ENCODE peak calls at places on chromosomes 11 and 22, in five cellular contexts. A is neural progenitor cell; W is CD4-positive, alpha-beta memory T cell; T is astrocyte of the spinal cord; G is Caco-2. U is an unnamed sample.

GRCh38 chr11:9617960-9618359 is 44.5 kb downstream of the WEE1 start:
- DNase-seq in G (no peak), T (peak), W (no peak), A (no peak), U (no peak)

GRCh38 chr11:27392715-27393114 is 29.7 kb upstream of the CCDC34 start:
- DNase-seq in T (peak), G (peak), W (no peak), A (peak), U (no peak)

GRCh38 chr22:19525116-19525660 is 978 bp upstream of the CLDN5 start:
- DNase-seq in G (no peak), A (no peak), T (no peak), W (no peak), U (no peak)

GRCh38 chr11:95499516-95500135 is 268.6 kb upstream of the SESN3 start:
- DNase-seq in W (no peak), G (no peak), A (no peak), T (no peak), U (no peak)

GRCh38 chr22:16953206-16954059 is 54.6 kb downstream of the GAB4 start:
- DNase-seq in T (no peak), W (no peak), G (no peak), A (no peak), U (peak)

GRCh38 chr11:90803366-90803765 is 580.5 kb upstream of the CHORDC1 start:
- DNase-seq in W (no peak), A (no peak), G (no peak), T (no peak), U (no peak)

GRCh38 chr11:131944709-131945108 is 574.3 kb downstream of the NTM start:
- DNase-seq in T (peak), W (no peak), A (no peak), G (no peak), U (no peak)

GRCh38 chr22:38246692-38247091 is 26.1 kb downstream of the TMEM184B start:
- DNase-seq in W (no peak), T (no peak), G (no peak), A (no peak), U (no peak)

GRCh38 chr22:33513388-33514336 is 406.6 kb downstream of the LARGE1 start:
- DNase-seq in T (no peak), G (no peak), A (no peak), W (no peak), U (no peak)

GRCh38 chr11:12029738-12030363 is 21.4 kb upstream of the DKK3 start:
- DNase-seq in A (no peak), W (no peak), G (peak), T (no peak), U (no peak)

GRCh38 chr11:112554586-112554985 is 293.9 kb upstream of the PLET1 start:
- DNase-seq in W (no peak), G (no peak), A (no peak), T (no peak), U (no peak)

GRCh38 chr11:104876324-104876723 is 21.9 kb downstream of the CASP12 start:
- DNase-seq in G (no peak), T (no peak), W (no peak), A (no peak), U (no peak)

GRCh38 chr11:104873252-104873651 is 25.0 kb downstream of the CASP12 start:
- DNase-seq in G (no peak), T (no peak), W (no peak), A (no peak), U (peak)

GRCh38 chr11:104881117-104881794 is 17.0 kb downstream of the CASP12 start:
- DNase-seq in G (no peak), A (no peak), T (no peak), W (no peak), U (no peak)

GRCh38 chr11:104879514-104880190 is 18.6 kb downstream of the CASP12 start:
- DNase-seq in A (no peak), T (no peak), G (no peak), W (no peak), U (no peak)

DNA sequence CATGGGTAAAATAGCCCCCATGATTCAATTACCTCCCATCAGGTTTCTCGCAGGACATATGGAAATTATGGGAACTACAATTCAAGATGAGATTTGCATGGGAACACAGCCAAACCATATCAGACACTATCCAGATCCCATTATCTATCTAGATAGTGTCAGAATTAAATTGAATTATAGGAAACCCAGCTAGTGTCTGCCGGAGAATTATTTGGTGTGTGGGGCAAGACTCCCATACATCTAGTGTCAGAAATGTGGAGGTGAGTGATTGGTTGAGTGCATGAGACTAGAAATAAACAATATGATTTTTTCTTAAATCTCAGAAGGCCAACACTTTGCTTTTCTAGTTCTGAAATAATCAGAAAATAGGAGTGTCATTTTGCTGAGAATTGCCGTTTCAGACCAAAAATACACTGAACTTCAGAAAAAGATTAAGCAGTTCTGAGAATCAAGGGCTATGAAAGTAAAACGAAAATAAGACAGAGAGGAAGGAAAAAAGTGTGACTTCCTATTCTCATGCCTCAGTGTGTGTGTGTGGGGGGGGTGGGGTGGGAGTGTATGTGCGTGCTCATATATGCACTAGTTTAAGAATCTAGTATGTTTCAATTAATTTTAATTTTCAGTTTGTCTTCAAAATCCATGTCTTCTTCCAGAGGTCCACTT is 21.3 kb downstream of the CASP12 start:
- DNase-seq in T (no peak), A (no peak), W (peak), G (no peak), U (no peak)
- H3K4me3 ChIP-seq in T (no peak), A (no peak), W (peak), G (no peak), U (no peak)

DNA sequence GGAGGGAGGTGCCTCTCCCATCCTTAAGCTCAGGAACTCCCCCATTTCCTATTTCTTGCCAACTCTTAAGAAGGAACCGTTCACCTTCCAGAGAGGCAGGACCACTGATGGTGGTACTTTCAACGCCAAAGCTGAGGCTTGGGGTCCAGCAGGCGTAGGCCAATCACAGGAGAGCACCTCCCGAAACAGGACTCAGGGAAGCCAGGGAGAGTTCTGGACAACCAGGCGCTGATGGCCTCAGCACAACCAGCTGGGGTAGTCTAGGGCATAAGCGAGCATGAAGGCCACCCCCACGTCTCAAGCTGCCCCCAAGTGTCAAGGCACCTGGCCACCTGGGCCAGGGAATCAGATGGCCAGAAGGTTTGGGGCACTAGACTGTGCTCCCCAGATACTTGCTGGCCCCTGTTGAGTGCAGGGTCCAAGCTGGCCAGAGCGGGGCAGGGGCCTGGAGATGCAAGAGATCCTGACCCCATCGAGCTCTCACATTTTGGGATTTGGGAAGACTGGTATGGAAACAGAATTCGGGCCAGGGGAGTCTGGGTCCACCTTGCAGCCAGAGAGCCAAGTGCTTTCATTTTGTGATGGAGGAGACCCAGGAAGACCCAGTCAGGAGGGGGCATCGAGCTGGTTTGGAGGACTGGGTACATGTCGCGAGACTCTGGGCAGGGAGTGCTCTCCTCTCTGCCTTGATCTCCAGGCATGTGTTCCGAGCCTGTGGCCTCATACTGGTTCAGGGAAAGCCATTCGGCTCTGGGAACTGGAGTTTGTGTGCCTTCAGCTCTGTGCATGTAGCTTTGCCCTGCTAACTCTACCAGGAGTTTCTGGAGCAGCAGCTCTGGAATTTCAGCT is 926 bp downstream of the CD6 start:
- DNase-seq in W (no peak), A (no peak), T (no peak), G (no peak), U (no peak)
- H3K4me3 ChIP-seq in W (peak), A (no peak), T (no peak), G (no peak), U (no peak)

GRCh38 chr11:111336062-111336461 is 37.7 kb downstream of the POU2AF3 start:
- DNase-seq in A (no peak), T (no peak), G (no peak), W (no peak), U (no peak)
- H3K4me3 ChIP-seq in A (no peak), T (no peak), G (no peak), W (no peak), U (no peak)

DNA sequence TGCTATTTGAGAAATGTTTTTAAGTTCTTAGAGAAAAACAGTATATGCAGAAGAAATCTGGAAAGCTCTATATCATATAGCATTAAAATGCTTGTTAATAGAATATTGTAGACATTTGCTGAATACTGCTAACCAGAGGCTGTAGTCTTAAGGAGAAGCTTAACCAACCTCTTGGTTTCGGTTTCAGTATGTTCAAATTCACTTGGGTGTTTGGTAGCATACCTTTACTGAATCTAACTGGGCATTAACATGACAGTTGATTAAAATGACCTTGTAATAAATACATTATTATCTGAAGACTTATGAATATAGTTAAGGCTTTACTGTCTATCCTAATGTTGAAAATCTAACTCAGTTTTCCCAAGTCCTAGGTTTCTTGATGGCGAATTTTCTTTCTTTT is 5.4 kb downstream of the PCF11 start:
- DNase-seq in A (no peak), T (no peak), W (peak), G (no peak), U (no peak)
- H3K4me3 ChIP-seq in A (no peak), T (no peak), W (no peak), G (no peak), U (no peak)

U was measured in H7.